ENCODE peak calls at places on chromosomes 12 and 14, in eight cellular contexts. P is esophagus muscularis mucosa, Y is breast epithelium, Z is HepG2, G is upper lobe of left lung, I is suprapubic skin, L is HCT116, V is Panc1. E is an unnamed sample. For H3K4me1, the result is how much of the 10 kb centered on the place peaks cover.

GRCh38 chr12:85281947-85282312 is 1.9 kb downstream of the ALX1 start:
- DNase-seq in G (no peak), I (no peak), L (no peak), V (no peak), Z (no peak), Y (no peak), P (no peak), E (no peak)

GRCh38 chr14:26370118-26370517 is 227.7 kb downstream of the NOVA1 start:
- DNase-seq in I (no peak), Y (no peak), V (no peak), L (no peak), G (no peak), Z (no peak), P (no peak), E (no peak)

GRCh38 chr12:62166525-62166924 is 93.7 kb upstream of the USP15 start:
- DNase-seq in I (no peak), Y (no peak), L (no peak), V (no peak), G (no peak), Z (no peak), P (no peak), E (no peak)

GRCh38 chr14:54085841-54086240 is 129.2 kb upstream of the BMP4 start:
- DNase-seq in Y (no peak), L (no peak), Z (no peak), G (no peak), V (no peak), I (no peak), P (no peak), E (no peak)

GRCh38 chr12:98772818-98773217 is 127.7 kb downstream of the APAF1 start:
- DNase-seq in I (no peak), G (no peak), Y (no peak), P (no peak), Z (no peak), L (no peak), V (no peak), E (no peak)

GRCh38 chr12:47385587-47385986 is 305.8 kb upstream of the AMIGO2 start:
- DNase-seq in Z (no peak), L (no peak), G (no peak), I (no peak), V (no peak), P (no peak), Y (no peak), E (no peak)

GRCh38 chr14:60878536-60878935 is 102.3 kb downstream of the TRMT5 start:
- DNase-seq in I (no peak), Y (no peak), Z (no peak), P (no peak), G (no peak), L (no peak), V (no peak), E (no peak)

GRCh38 chr12:26122681-26123481 is 2.0 kb downstream of the BHLHE41 start:
- DNase-seq in Y (peak), P (peak), G (peak), V (peak), I (peak), Z (no peak), L (no peak), E (no peak)

GRCh38 chr12:131578828-131579227 is 132.1 kb upstream of the SFSWAP start:
- DNase-seq in G (no peak), I (no peak), P (no peak), L (no peak), V (no peak), Z (no peak), Y (no peak), E (no peak)

GRCh38 chr12:69873429-69873828 is 48.4 kb downstream of the MYRFL start:
- DNase-seq in V (no peak), Y (no peak), L (no peak), I (no peak), Z (no peak), G (no peak), P (no peak), E (no peak)

GRCh38 chr12:89882051-89882450 is 173.4 kb upstream of the ATP2B1 start:
- DNase-seq in Z (no peak), P (no peak), Y (no peak), I (no peak), G (no peak), L (no peak), V (no peak), E (no peak)

GRCh38 chr12:73629893-73630872 is 907.5 kb upstream of the ATXN7L3B start:
- DNase-seq in Z (no peak), L (no peak), V (no peak), P (no peak), G (no peak), I (no peak), Y (no peak), E (no peak)

GRCh38 chr12:47079894-47080724 is at the start of gene AMIGO2:
- DNase-seq in L (no peak), G (peak), V (no peak), Z (no peak), Y (no peak), P (no peak), I (no peak), E (peak)

GRCh38 chr12:47686645-47687240 is 19.1 kb downstream of the RPAP3 start:
- DNase-seq in I (no peak), P (no peak), Z (peak), V (no peak), L (peak), G (no peak), Y (no peak), E (no peak)

GRCh38 chr14:24277606-24278321 is 6.4 kb upstream of the RABGGTA start:
- DNase-seq in L (no peak), Y (no peak), V (no peak), P (no peak), Z (no peak), G (peak), I (no peak), E (no peak)

GRCh38 chr14:88933203-88933602 is 108.8 kb downstream of the TTC8 start:
- DNase-seq in Z (no peak), I (no peak), L (no peak), P (no peak), G (no peak), Y (no peak), V (no peak), E (no peak)

GRCh38 chr12:130084359-130084758 is 77.9 kb upstream of the FZD10 start:
- DNase-seq in V (no peak), L (no peak), P (no peak), Z (no peak), I (no peak), G (no peak), Y (no peak), E (no peak)

GRCh38 chr12:56954057-56954577 is 3.3 kb downstream of the RDH16 start:
- DNase-seq in Z (no peak), L (no peak), V (no peak), I (no peak), G (no peak), Y (no peak), P (peak), E (peak)

GRCh38 chr12:56955631-56956256 is 1.7 kb downstream of the RDH16 start:
- DNase-seq in V (no peak), Y (no peak), G (no peak), I (peak), P (peak), Z (no peak), L (no peak), E (peak)

GRCh38 chr12:56958422-56958821 is 1.0 kb upstream of the RDH16 start:
- DNase-seq in V (no peak), P (no peak), G (no peak), Z (no peak), I (no peak), L (no peak), Y (no peak), E (peak)

GRCh38 chr12:56954956-56955355 is 2.5 kb downstream of the RDH16 start:
- DNase-seq in V (no peak), I (no peak), Z (no peak), G (no peak), P (peak), L (no peak), Y (no peak), E (peak)

GRCh38 chr12:56957229-56958052 is at the start of gene RDH16:
- DNase-seq in P (peak), L (no peak), V (no peak), Y (no peak), Z (no peak), G (no peak), I (peak), E (peak)
- TF ChIP-seq POLR2AphosphoS5 in P (no peak), L (no peak), V (no peak), Y (no peak), Z (no peak), G (no peak), I (no peak), E (no peak)

GRCh38 chr14:28300356-28300755 is 466.2 kb upstream of the FOXG1 start:
- DNase-seq in L (no peak), V (no peak), Y (no peak), G (no peak), Z (no peak), P (no peak), I (no peak), E (no peak)

GRCh38 chr14:28299227-28299626 is 467.4 kb upstream of the FOXG1 start:
- DNase-seq in I (no peak), L (no peak), Z (no peak), V (no peak), G (no peak), P (no peak), Y (no peak), E (no peak)

GRCh38 chr14:28298156-28298555 is 468.4 kb upstream of the FOXG1 start:
- DNase-seq in L (no peak), Y (no peak), I (no peak), Z (no peak), V (no peak), G (no peak), P (no peak), E (no peak)

GRCh38 chr14:28297559-28297958 is 469.0 kb upstream of the FOXG1 start:
- DNase-seq in G (no peak), P (no peak), Y (no peak), L (no peak), I (no peak), V (no peak), Z (no peak), E (no peak)

DNA sequence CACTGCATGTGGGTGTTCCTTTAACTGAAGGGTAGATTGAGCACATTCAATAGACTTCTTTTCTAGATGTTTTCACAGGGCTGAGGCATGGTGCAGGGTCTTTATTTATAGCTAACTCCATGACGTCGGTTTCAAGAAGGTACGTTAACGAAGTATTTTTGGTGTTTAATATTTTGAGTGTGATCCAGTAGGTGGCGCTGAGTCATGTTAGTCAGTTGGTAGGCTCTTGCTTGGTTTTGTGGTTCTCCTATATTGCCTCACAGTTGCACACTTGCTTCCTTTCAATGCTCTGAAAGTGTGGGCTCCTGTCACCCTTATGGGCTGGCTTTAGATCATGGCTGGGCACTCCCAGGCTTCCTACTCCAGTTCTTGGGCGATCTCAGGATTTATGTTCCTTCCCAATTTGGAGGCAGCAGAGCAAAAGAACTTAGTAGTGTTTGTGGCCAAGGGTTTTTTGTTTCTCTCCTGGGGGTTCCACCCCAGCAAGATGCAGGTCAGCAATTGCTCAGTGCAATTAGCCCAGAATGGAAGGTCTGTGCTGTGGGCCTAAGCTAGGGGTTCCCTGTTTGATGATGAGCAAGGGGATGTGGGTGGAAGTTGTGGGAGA is 471.6 kb upstream of the FOXG1 start:
- DNase-seq in I (no peak), V (no peak), G (no peak), Z (peak), Y (no peak), P (no peak), L (no peak), E (no peak)
- TF ChIP-seq CTCF in I (no peak), V (peak), G (peak), Z (peak), Y (no peak), P (no peak), L (no peak), E (no peak)

DNA sequence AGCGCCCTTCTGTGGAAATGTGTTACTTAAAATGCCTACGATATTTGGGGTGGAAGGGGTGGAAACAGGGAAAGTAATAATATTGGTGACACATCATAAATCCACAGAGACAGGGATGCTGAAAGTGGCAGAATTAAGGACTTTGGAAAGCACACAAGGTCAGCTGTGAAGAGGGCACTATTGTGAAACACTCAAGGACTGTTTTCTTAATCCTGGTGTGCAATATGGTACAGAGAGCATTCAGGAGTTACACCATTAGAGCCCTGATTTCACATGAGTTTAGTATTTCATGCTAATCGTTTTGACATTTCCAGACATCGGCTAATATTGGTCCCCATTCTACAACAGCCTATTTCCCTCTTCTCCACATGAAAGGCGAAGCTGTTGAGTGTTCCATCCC is 219.2 kb downstream of the MSRB3 start:
- DNase-seq in Y (no peak), G (no peak), V (no peak), L (no peak), Z (peak), P (no peak), I (no peak), E (no peak)
- H3K4me1 ChIP-seq in Y (under half), G (under half), V (under half), L (half or more), Z (under half), P (under half), I (under half), E (under half)

DNA sequence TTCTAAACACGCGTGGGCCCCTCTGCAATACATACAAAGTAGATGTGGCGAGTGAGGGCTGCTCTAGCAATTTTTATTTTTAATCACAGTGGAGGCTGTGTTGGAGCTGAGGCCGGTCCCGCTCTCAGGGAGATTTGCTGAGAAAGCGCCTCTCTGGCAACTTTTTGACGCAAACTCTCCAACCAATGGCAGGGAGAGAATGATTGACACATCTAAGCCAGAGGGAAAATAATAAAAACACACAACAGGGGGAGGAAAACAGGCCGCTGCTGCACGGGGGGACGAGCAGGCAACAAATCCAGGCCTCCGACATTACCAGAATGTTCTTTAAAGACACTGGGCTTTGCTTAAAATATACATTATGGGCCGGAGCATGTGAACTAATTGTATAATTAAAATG is at the start of gene OTX2:
- DNase-seq in V (no peak), P (no peak), G (no peak), Z (no peak), I (no peak), Y (no peak), L (no peak), E (no peak)
- TF ChIP-seq POLR2AphosphoS5 in V (no peak), P (no peak), G (no peak), Z (no peak), I (no peak), Y (no peak), L (no peak), E (no peak)

GRCh38 chr12:55729592-55730446 is 1.0 kb upstream of the CD63 start:
- DNase-seq in L (peak), Z (peak), Y (peak), P (peak), V (peak), I (peak), G (peak), E (peak)
- TF ChIP-seq CTCF in L (no peak), Z (no peak), Y (no peak), P (no peak), V (no peak), I (no peak), G (no peak), E (no peak)

GRCh38 chr12:110741371-110741770 is 1.3 kb downstream of the PPP1CC start:
- DNase-seq in Z (no peak), P (no peak), L (no peak), V (no peak), Y (no peak), I (no peak), G (no peak), E (no peak)
- H3K4me1 ChIP-seq in Z (half or more), P (half or more), L (under half), V (under half), Y (under half), I (half or more), G (under half), E (half or more)

GRCh38 chr14:81441626-81442134 is 41.6 kb upstream of the STON2 start:
- DNase-seq in V (no peak), Y (no peak), G (no peak), Z (no peak), P (no peak), I (no peak), L (no peak), E (no peak)

GRCh38 chr14:81435578-81436295 is 35.6 kb upstream of the STON2 start:
- DNase-seq in P (no peak), G (peak), I (peak), Y (no peak), L (no peak), V (no peak), Z (peak), E (no peak)

GRCh38 chr14:81436296-81437138 is 36.4 kb upstream of the STON2 start:
- DNase-seq in G (peak), Z (peak), V (no peak), I (peak), L (peak), P (no peak), Y (peak), E (no peak)

GRCh38 chr14:81437226-81437625 is 37.1 kb upstream of the STON2 start:
- DNase-seq in G (no peak), I (no peak), P (no peak), V (no peak), Z (no peak), L (no peak), Y (no peak), E (no peak)

GRCh38 chr14:81440041-81440440 is 39.9 kb upstream of the STON2 start:
- DNase-seq in L (no peak), P (no peak), V (no peak), Y (no peak), G (no peak), Z (no peak), I (no peak), E (no peak)
- TF ChIP-seq POLR2AphosphoS5 in L (no peak), P (no peak), V (no peak), Y (no peak), G (no peak), Z (no peak), I (no peak), E (no peak)

GRCh38 chr14:102295301-102295700 is 9.7 kb downstream of the MOK start:
- DNase-seq in P (no peak), V (no peak), Z (no peak), I (no peak), L (no peak), G (no peak), Y (no peak), E (no peak)
- TF ChIP-seq CTCF in P (peak), V (no peak), Z (no peak), I (no peak), L (peak), G (no peak), Y (no peak), E (no peak)

GRCh38 chr14:68938515-68939423 is 40.3 kb downstream of the ACTN1 start:
- DNase-seq in L (no peak), Y (no peak), G (no peak), P (no peak), V (no peak), I (no peak), Z (peak), E (no peak)

GRCh38 chr14:68941820-68942219 is 37.3 kb downstream of the ACTN1 start:
- DNase-seq in Z (peak), L (no peak), Y (peak), I (no peak), G (no peak), P (no peak), V (no peak), E (no peak)

GRCh38 chr14:68940614-68941185 is 38.4 kb downstream of the ACTN1 start:
- DNase-seq in Z (no peak), G (no peak), Y (no peak), V (no peak), I (no peak), P (no peak), L (no peak), E (no peak)

GRCh38 chr14:68939424-68939892 is 39.6 kb downstream of the ACTN1 start:
- DNase-seq in L (no peak), V (no peak), Z (no peak), G (no peak), P (no peak), Y (no peak), I (no peak), E (no peak)

DNA sequence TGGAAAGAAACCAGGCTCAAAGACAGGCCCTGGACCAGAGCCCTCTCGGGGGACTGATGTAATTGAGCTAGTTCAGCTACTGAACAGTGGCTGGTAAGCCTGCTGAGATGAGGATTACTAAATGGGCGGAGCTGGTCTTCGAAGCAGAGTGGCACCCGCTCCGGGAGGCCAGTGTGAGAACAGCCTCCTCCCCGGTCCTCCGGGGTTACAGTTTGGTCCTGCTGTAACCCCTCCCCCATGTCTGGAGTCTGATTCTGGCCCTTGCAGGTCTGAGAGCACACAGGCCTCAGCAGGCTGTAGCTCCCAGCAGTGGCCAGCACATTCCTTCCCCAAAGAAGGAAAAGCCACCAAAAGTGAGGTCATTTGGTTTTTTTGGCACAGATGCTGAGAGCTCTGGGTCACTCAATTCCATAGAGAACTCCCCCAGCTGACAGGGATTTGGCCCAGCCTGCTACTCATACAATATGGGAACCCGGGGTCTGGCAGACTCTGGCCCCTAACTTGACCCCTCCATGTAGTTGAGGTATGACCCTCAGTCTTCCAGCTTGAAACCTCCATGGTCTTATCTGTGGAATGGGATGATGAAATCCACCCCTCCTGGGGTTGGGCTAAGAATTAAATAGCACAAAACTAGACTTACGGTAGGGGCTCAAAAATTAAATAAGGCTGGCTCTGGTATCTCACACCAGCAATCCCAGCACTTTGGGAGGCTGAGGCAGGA is 39.0 kb downstream of the ACTN1 start:
- DNase-seq in Z (peak), L (no peak), Y (no peak), V (peak), G (no peak), P (no peak), I (no peak), E (no peak)
- H3K4me1 ChIP-seq in Z (half or more), L (half or more), Y (half or more), V (half or more), G (under half), P (half or more), I (half or more), E (half or more)